ENCODE peak calls at places on chromosomes 16 and 17, in four cellular contexts. C is natural killer cell; P is activated T-helper 9 cell treated with anti-CD3 and anti-CD28 coated beads, Interleukin-2, amount 50 U/mL, for 16 hours; W is RWPE1. G is an unnamed sample.

GRCh38 chr16:56367764-56368163 is 57.6 kb downstream of the AMFR start:
- DNase-seq in C (no peak), P (no peak), W (no peak), G (no peak)

GRCh38 chr17:41625602-41626001 is 1.2 kb upstream of the KRT17 start:
- DNase-seq in C (no peak), P (no peak), W (peak; percentile 74), G (no peak)

GRCh38 chr16:57256601-57257395 is 11.7 kb downstream of the ARL2BP start:
- DNase-seq in C (no peak), P (no peak), W (no peak), G (no peak)

GRCh38 chr17:1957037-1957436 is 68.1 kb downstream of the RTN4RL1 start:
- DNase-seq in C (no peak), P (no peak), W (no peak), G (no peak)

GRCh38 chr16:85437161-85438052 is 175.7 kb upstream of the GSE1 start:
- DNase-seq in C (no peak), P (no peak), W (no peak), G (no peak)

GRCh38 chr17:74852237-74853047 is 7.2 kb downstream of the GRIN2C start:
- DNase-seq in C (no peak), P (peak; percentile 47), W (peak; percentile 70), G (no peak)

GRCh38 chr16:2791174-2791573 is 3.8 kb upstream of the PRSS33 start:
- DNase-seq in C (no peak), P (no peak), W (no peak), G (no peak)

GRCh38 chr17:77516902-77517301 is 376.1 kb downstream of the SEC14L1 start:
- DNase-seq in C (no peak), P (no peak), W (no peak), G (no peak)

GRCh38 chr17:39926588-39927100 is 757 bp downstream of the ORMDL3 start:
- DNase-seq in C (peak; percentile 39), P (peak; percentile 41), W (peak; percentile 43), G (peak; percentile 80)

GRCh38 chr17:42980766-42981397 is 517 bp downstream of the RUNDC1 start:
- DNase-seq in C (peak; percentile 46), P (peak; percentile 35), W (peak; percentile 65), G (peak; percentile 31)

GRCh38 chr16:1572664-1573063 is 39.2 kb downstream of the TMEM204 start:
- DNase-seq in C (no peak), P (no peak), W (no peak), G (no peak)

GRCh38 chr16:50340578-50340977 is 28.2 kb downstream of the BRD7 start:
- DNase-seq in C (no peak), P (no peak), W (no peak), G (no peak)

GRCh38 chr16:49987381-49987780 is 37.6 kb upstream of the CNEP1R1 start:
- DNase-seq in C (no peak), P (no peak), W (no peak), G (no peak)

GRCh38 chr17:48603959-48604769 is 622 bp downstream of the HOXB6 start:
- DNase-seq in C (no peak), P (no peak), W (no peak), G (no peak)

GRCh38 chr16:21026846-21027245 is 123.8 kb downstream of the DNAH3 start:
- DNase-seq in C (no peak), P (no peak), W (no peak), G (no peak)

GRCh38 chr17:40355123-40355803 is 9.3 kb downstream of the GJD3 start:
- DNase-seq in C (peak; percentile 83), P (peak; percentile 73), W (peak; percentile 55), G (peak; percentile 93)

GRCh38 chr17:18967806-18968744 is 16.1 kb downstream of the SLC5A10 start:
- DNase-seq in C (no peak), P (no peak), W (peak; percentile 69), G (no peak)

GRCh38 chr16:11604783-11605563 is 18.3 kb upstream of the LITAF start:
- DNase-seq in C (no peak), P (no peak), W (no peak), G (no peak)

GRCh38 chr17:14297161-14297851 is 3.6 kb upstream of the HS3ST3B1 start:
- DNase-seq in C (peak; percentile 37), P (no peak), W (no peak), G (peak; percentile 71)

GRCh38 chr17:8369944-8370343 is 6.6 kb downstream of the KRABD2 start:
- DNase-seq in C (no peak), P (no peak), W (no peak), G (no peak)

GRCh38 chr17:48432820-48433775 is 3.1 kb upstream of the SKAP1 start:
- DNase-seq in C (no peak), P (no peak), W (no peak), G (no peak)

GRCh38 chr16:66035096-66035495 is 331.4 kb upstream of the CDH5 start:
- DNase-seq in C (no peak), P (no peak), W (no peak), G (no peak)

GRCh38 chr17:45294506-45294905 is 22.3 kb downstream of the MAP3K14 start:
- DNase-seq in C (no peak), P (no peak), W (peak; percentile 55), G (no peak)

GRCh38 chr16:14194706-14195105 is 123.6 kb downstream of the MRTFB start:
- DNase-seq in C (no peak), P (no peak), W (no peak), G (no peak)

GRCh38 chr17:3754458-3755334 is 31.0 kb downstream of the HASPIN start:
- DNase-seq in C (peak; percentile 72), P (peak; percentile 57), W (peak; percentile 95), G (no peak)

GRCh38 chr17:50550661-50551432 is 3.9 kb downstream of the SPATA20 start:
- DNase-seq in C (no peak), P (no peak), W (no peak), G (no peak)

GRCh38 chr17:39700148-39700987 is 504 bp downstream of the ERBB2 start:
- DNase-seq in C (no peak), P (no peak), W (peak; percentile 41), G (no peak)

G was measured in stimulated activated effector memory CD8-positive, alpha-beta T cell treated with anti-CD3 and anti-CD28 coated beads, Interleukin-12 subunit alpha, Interleukin-12 subunit beta, amount 100 ng/mL, for 72 hours.